ENCODE peak calls at places on chromosomes 13 and 19, in eight cellular contexts. T is breast epithelium, K is right lobe of liver, D is adrenal gland, M is uterus, U is tibial nerve, B is ovary, Q is heart left ventricle. G is an unnamed sample. For H3K4me1, the result is how much of the 10 kb centered on the place peaks cover.

GRCh38 chr19:30330266-30330665 is 41.9 kb upstream of the ZNF536 start:
- DNase-seq in B (no peak), Q (no peak), U (no peak), M (no peak), K (no peak), D (no peak), T (no peak), G (no peak)

GRCh38 chr13:72062566-72062965 is 195.6 kb upstream of the DACH1 start:
- DNase-seq in K (no peak), T (no peak), B (no peak), D (no peak), Q (peak), M (no peak), U (no peak), G (no peak)

GRCh38 chr19:1577090-1577928 is 9.2 kb upstream of the MEX3D start:
- DNase-seq in M (no peak), T (no peak), Q (peak), K (no peak), U (no peak), B (no peak), D (no peak), G (no peak)

GRCh38 chr19:5800361-5801270 is 4.3 kb upstream of the NRTN start:
- DNase-seq in M (no peak), B (no peak), K (peak), T (no peak), U (no peak), D (peak), Q (no peak), G (peak)

GRCh38 chr19:6464070-6464873 is at the start of gene CRB3:
- DNase-seq in D (no peak), T (peak), B (no peak), M (no peak), U (no peak), K (peak), Q (no peak), G (peak)

GRCh38 chr13:46866150-46866549 is 30.7 kb downstream of the HTR2A start:
- DNase-seq in B (no peak), Q (peak), M (peak), U (peak), D (peak), K (peak), T (no peak), G (peak)

GRCh38 chr19:14347999-14348889 is 33.0 kb upstream of the ADGRE5 start:
- DNase-seq in B (peak), Q (peak), U (peak), D (peak), K (peak), T (peak), M (peak), G (peak)

GRCh38 chr13:99893567-99893966 is 78.0 kb downstream of the ZIC5 start:
- DNase-seq in D (no peak), M (no peak), Q (no peak), T (no peak), B (no peak), U (no peak), K (no peak), G (no peak)

GRCh38 chr13:59745395-59745788 is 418.3 kb downstream of the DIAPH3 start:
- DNase-seq in U (no peak), Q (no peak), D (no peak), B (no peak), M (no peak), T (no peak), K (no peak), G (no peak)

GRCh38 chr13:63421113-63421512 is 2005.5 kb upstream of the PCDH20 start:
- DNase-seq in U (no peak), M (no peak), B (no peak), T (no peak), Q (no peak), D (no peak), K (no peak), G (no peak)

GRCh38 chr19:13881692-13882418 is 4.9 kb downstream of the NANOS3 start:
- DNase-seq in U (no peak), T (peak), B (no peak), Q (no peak), M (no peak), K (peak), D (no peak), G (no peak)

GRCh38 chr13:99657848-99658265 is 156.6 kb downstream of the TM9SF2 start:
- DNase-seq in K (peak), U (no peak), B (peak), T (no peak), D (peak), Q (peak), M (peak), G (no peak)

GRCh38 chr19:47122359-47123335 is 8.0 kb upstream of the SAE1 start:
- DNase-seq in T (no peak), Q (no peak), U (no peak), M (no peak), K (no peak), D (no peak), B (no peak), G (no peak)

GRCh38 chr19:52453324-52454094 is at the start of gene ZNF578:
- DNase-seq in Q (peak), K (peak), T (peak), D (peak), U (peak), M (peak), B (peak), G (peak)

GRCh38 chr19:48258350-48258749 is 2.6 kb upstream of the CARD8 start:
- DNase-seq in K (no peak), U (no peak), B (no peak), D (no peak), Q (no peak), M (no peak), T (no peak), G (no peak)

GRCh38 chr13:29884671-29885424 is 34.4 kb upstream of the UBL3 start:
- DNase-seq in Q (no peak), D (no peak), M (no peak), U (no peak), B (no peak), T (no peak), K (no peak), G (no peak)

GRCh38 chr13:28532226-28533048 is 37.5 kb upstream of the FLT1 start:
- DNase-seq in Q (peak), D (peak), K (peak), U (no peak), M (no peak), B (no peak), T (no peak), G (peak)

GRCh38 chr13:112713517-112714253 is 23.8 kb downstream of the ATP11A start:
- DNase-seq in T (no peak), D (no peak), K (no peak), U (no peak), B (no peak), Q (no peak), M (peak), G (no peak)

DNA sequence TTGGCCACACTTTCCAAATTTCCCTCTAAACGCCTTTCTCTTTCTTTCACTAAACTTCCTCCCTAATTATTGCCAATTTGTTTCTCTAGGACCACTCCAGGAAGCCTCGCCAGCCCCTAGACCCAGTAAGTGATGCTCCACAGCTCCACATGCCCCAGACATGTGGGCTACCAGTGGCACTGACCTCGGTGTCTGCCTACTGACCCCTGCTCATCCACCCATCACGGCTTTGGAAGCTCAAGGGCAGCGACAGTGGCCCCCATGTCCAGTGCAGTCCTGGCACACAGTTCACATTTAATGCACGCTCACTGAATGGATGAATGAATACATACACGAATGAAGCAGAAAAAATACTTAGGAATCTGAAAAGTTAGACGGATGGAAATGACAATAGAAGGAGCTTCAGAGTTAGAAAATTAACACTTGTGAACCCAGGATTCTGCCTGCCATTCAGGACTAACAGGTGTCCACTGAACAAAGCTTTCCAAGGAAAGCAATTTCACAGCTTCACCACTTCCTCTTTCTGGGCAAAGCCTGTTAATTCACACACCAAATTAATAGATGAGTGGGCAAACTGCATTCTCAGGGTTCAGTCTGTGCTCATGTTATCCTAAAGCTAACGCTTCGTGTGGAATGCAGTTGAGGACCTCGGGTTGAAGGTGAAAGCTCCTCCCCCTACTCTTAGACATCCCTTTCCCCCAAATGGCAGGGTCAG is 50.9 kb downstream of the CCDC70 start:
- DNase-seq in Q (no peak), U (no peak), B (no peak), T (no peak), D (no peak), M (no peak), K (no peak), G (no peak)
- H3K4me3 ChIP-seq in Q (no peak), U (no peak), B (no peak), T (no peak), D (no peak), M (no peak), K (no peak), G (no peak)

GRCh38 chr13:97109841-97110492 is 112.2 kb upstream of the MBNL2 start:
- DNase-seq in T (peak), K (peak), M (peak), U (peak), B (peak), Q (peak), D (peak), G (peak)

GRCh38 chr13:97112451-97113152 is 109.5 kb upstream of the MBNL2 start:
- DNase-seq in K (no peak), M (no peak), Q (no peak), B (no peak), D (no peak), T (no peak), U (no peak), G (no peak)

GRCh38 chr13:97109256-97109655 is 112.9 kb upstream of the MBNL2 start:
- DNase-seq in B (no peak), T (no peak), Q (peak), U (no peak), K (no peak), M (no peak), D (no peak), G (no peak)

GRCh38 chr13:97113231-97114001 is 108.7 kb upstream of the MBNL2 start:
- DNase-seq in K (no peak), U (no peak), D (peak), M (peak), Q (no peak), T (no peak), B (no peak), G (peak)

DNA sequence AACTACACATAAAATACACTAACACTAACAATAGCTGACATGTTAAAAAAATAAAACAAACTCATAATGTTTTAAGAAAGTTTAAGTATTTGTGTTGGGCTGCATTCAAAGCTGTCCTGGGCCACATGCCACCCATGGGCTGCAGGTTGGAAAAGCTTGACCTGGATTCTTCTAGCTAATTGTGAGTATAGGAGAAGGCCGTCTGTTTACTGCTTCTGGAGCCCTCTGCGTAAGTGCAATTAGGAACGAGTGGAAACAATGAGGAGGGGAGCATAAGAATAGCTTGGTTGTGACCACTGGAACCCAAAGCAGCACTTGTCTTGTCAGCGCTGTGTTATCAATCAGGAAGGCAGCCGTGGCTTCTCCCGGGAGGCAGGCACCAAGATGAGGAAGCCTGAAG is 110.4 kb upstream of the MBNL2 start:
- DNase-seq in T (no peak), D (no peak), U (no peak), M (no peak), Q (no peak), K (no peak), B (no peak), G (no peak)
- H3K4me1 ChIP-seq in T (under half), D (under half), U (half or more), M (under half), Q (under half), K (under half), B (under half), G (under half)

GRCh38 chr19:11964858-11965645 is at the start of gene ZNF763:
- DNase-seq in B (peak), U (peak), T (peak), K (peak), Q (peak), M (peak), D (peak), G (peak)
- TF ChIP-seq POLR2A in B (peak), U (peak), T (peak), K (peak), Q (peak), M (peak), D (peak), G (peak)

GRCh38 chr19:33063356-33064116 is 1.2 kb downstream of the RHPN2 start:
- DNase-seq in Q (peak), U (no peak), M (peak), T (no peak), B (peak), D (peak), K (peak), G (peak)
- H3K4me3 ChIP-seq in Q (peak), U (peak), M (peak), T (peak), B (peak), D (no peak), K (peak), G (peak)